ENCODE peak calls at places on chromosome 4, in four cellular contexts. L is germinal center, Y is hepatocyte, X is fibroblast of pulmonary artery. W is an unnamed sample.
A peak's percentile ranks its signal among the peaks of the same experiment; 100 is the strongest.

GRCh38 chr4:70722199-70722791 is 531 bp downstream of the RUFY3 start:
- DNase-seq in Y (no peak), L (no peak), X (peak; percentile 75), W (no peak)

GRCh38 chr4:41212221-41213203 is 1.8 kb downstream of the APBB2 start:
- DNase-seq in L (peak; percentile 52), X (peak; percentile 85), Y (peak; percentile 76), W (no peak)

GRCh38 chr4:128825226-128825625 is 15.7 kb downstream of the JADE1 start:
- DNase-seq in X (peak; percentile 23), L (no peak), Y (peak; percentile 77), W (peak; percentile 29)

GRCh38 chr4:139889194-139889762 is 223.7 kb downstream of the MGST2 start:
- DNase-seq in L (no peak), Y (no peak), X (no peak), W (no peak)

GRCh38 chr4:141350122-141350904 is 129.6 kb downstream of the ZNF330 start:
- DNase-seq in L (no peak), Y (peak; percentile 41), X (peak; percentile 94), W (peak; percentile 86)

GRCh38 chr4:21656832-21657231 is 291.7 kb downstream of the KCNIP4 start:
- DNase-seq in Y (peak; percentile 12), X (peak; percentile 64), L (no peak), W (peak; percentile 50)

GRCh38 chr4:24686866-24687672 is 102.7 kb upstream of the DHX15 start:
- DNase-seq in X (peak; percentile 11), Y (peak; percentile 42), L (peak; percentile 14), W (no peak)

GRCh38 chr4:732911-733630 is 27.4 kb downstream of the PCGF3 start:
- DNase-seq in Y (no peak), L (no peak), X (no peak), W (no peak)

GRCh38 chr4:76898385-76898692 is 395 bp upstream of the SOWAHB start:
- DNase-seq in Y (no peak), X (no peak), L (no peak), W (no peak)

GRCh38 chr4:5705672-5706310 is 2.6 kb downstream of the EVC2 start:
- DNase-seq in Y (no peak), L (no peak), X (peak; percentile 64), W (no peak)